ENCODE peak calls at places on chromosomes 4 and X, in seven cellular contexts. One of them, this sample, is unnamed.

GRCh38 chr4:162804323-162804924 is 362.3 kb downstream of the NAF1 start:
- DNase-seq in mucosa of descending colon: no peak
- DNase-seq in nephron progenitor cell: no peak
- DNase-seq in cardiac fibroblast: peak
- DNase-seq in stomach: no peak
- DNase-seq in IMR-90: no peak
- DNase-seq in left ventricle myocardium inferior: no peak
- DNase-seq in this sample: no peak

GRCh38 chrX:129040124-129040523 is 483.2 kb downstream of the SMARCA1 start:
- DNase-seq in mucosa of descending colon: no peak
- DNase-seq in nephron progenitor cell: no peak
- DNase-seq in cardiac fibroblast: no peak
- DNase-seq in stomach: no peak
- DNase-seq in IMR-90: no peak
- DNase-seq in left ventricle myocardium inferior: no peak
- DNase-seq in this sample: no peak

GRCh38 chr4:33883111-33883510 is 2361.2 kb downstream of the ARAP2 start:
- DNase-seq in mucosa of descending colon: no peak
- DNase-seq in nephron progenitor cell: no peak
- DNase-seq in cardiac fibroblast: peak
- DNase-seq in stomach: no peak
- DNase-seq in IMR-90: no peak
- DNase-seq in left ventricle myocardium inferior: no peak
- DNase-seq in this sample: no peak

GRCh38 chrX:42846741-42847140 is 68.8 kb upstream of the PPP1R2C start:
- DNase-seq in mucosa of descending colon: no peak
- DNase-seq in nephron progenitor cell: no peak
- DNase-seq in cardiac fibroblast: no peak
- DNase-seq in stomach: no peak
- DNase-seq in IMR-90: no peak
- DNase-seq in left ventricle myocardium inferior: no peak
- DNase-seq in this sample: no peak

GRCh38 chrX:150525061-150525919 is 43.1 kb upstream of the MTM1 start:
- DNase-seq in mucosa of descending colon: no peak
- DNase-seq in nephron progenitor cell: no peak
- DNase-seq in cardiac fibroblast: no peak
- DNase-seq in stomach: peak
- DNase-seq in IMR-90: no peak
- DNase-seq in left ventricle myocardium inferior: peak
- DNase-seq in this sample: no peak

GRCh38 chrX:129717902-129718301 is 20.9 kb upstream of the XPNPEP2 start:
- DNase-seq in mucosa of descending colon: no peak
- DNase-seq in nephron progenitor cell: no peak
- DNase-seq in cardiac fibroblast: peak
- DNase-seq in stomach: no peak
- DNase-seq in IMR-90: peak
- DNase-seq in left ventricle myocardium inferior: no peak
- DNase-seq in this sample: no peak

GRCh38 chrX:41720125-41720780 is 3.7 kb upstream of the GPR82 start:
- DNase-seq in mucosa of descending colon: peak
- DNase-seq in nephron progenitor cell: no peak
- DNase-seq in cardiac fibroblast: peak
- DNase-seq in stomach: peak
- DNase-seq in IMR-90: peak
- DNase-seq in left ventricle myocardium inferior: no peak
- DNase-seq in this sample: no peak

GRCh38 chr4:151801547-151802516 is 41.0 kb upstream of the GATB start:
- DNase-seq in mucosa of descending colon: peak
- DNase-seq in nephron progenitor cell: peak
- DNase-seq in cardiac fibroblast: peak
- DNase-seq in stomach: peak
- DNase-seq in IMR-90: peak
- DNase-seq in left ventricle myocardium inferior: no peak
- DNase-seq in this sample: peak

GRCh38 chr4:158906073-158906472 is 137.2 kb downstream of the FNIP2 start:
- DNase-seq in mucosa of descending colon: no peak
- DNase-seq in nephron progenitor cell: no peak
- DNase-seq in cardiac fibroblast: no peak
- DNase-seq in stomach: no peak
- DNase-seq in IMR-90: no peak
- DNase-seq in left ventricle myocardium inferior: no peak
- DNase-seq in this sample: no peak

GRCh38 chrX:103343105-103343504 is 13.1 kb downstream of the TCEAL7 start:
- DNase-seq in mucosa of descending colon: no peak
- DNase-seq in nephron progenitor cell: peak
- DNase-seq in cardiac fibroblast: peak
- DNase-seq in stomach: peak
- DNase-seq in IMR-90: peak
- DNase-seq in left ventricle myocardium inferior: peak
- DNase-seq in this sample: no peak

GRCh38 chrX:10549280-10549679 is 71.1 kb downstream of the MID1 start:
- DNase-seq in mucosa of descending colon: no peak
- DNase-seq in nephron progenitor cell: no peak
- DNase-seq in cardiac fibroblast: peak
- DNase-seq in stomach: no peak
- DNase-seq in IMR-90: no peak
- DNase-seq in left ventricle myocardium inferior: no peak
- DNase-seq in this sample: no peak

GRCh38 chr4:72568959-72569718 is at the start of gene ADAMTS3:
- DNase-seq in mucosa of descending colon: peak
- DNase-seq in nephron progenitor cell: peak
- DNase-seq in cardiac fibroblast: peak
- DNase-seq in stomach: peak
- DNase-seq in IMR-90: peak
- DNase-seq in left ventricle myocardium inferior: peak
- DNase-seq in this sample: peak

GRCh38 chr4:4379540-4380087 is 7.3 kb upstream of the NSG1 start:
- DNase-seq in mucosa of descending colon: no peak
- DNase-seq in nephron progenitor cell: no peak
- DNase-seq in cardiac fibroblast: no peak
- DNase-seq in stomach: no peak
- DNase-seq in IMR-90: no peak
- DNase-seq in left ventricle myocardium inferior: no peak
- DNase-seq in this sample: no peak

GRCh38 chr4:11446156-11446811 is 17.6 kb upstream of the HS3ST1 start:
- DNase-seq in mucosa of descending colon: no peak
- DNase-seq in nephron progenitor cell: no peak
- DNase-seq in cardiac fibroblast: peak
- DNase-seq in stomach: no peak
- DNase-seq in IMR-90: peak
- DNase-seq in left ventricle myocardium inferior: no peak
- DNase-seq in this sample: no peak

GRCh38 chr4:148749403-148749802 is 307.2 kb upstream of the NR3C2 start:
- DNase-seq in mucosa of descending colon: no peak
- DNase-seq in nephron progenitor cell: no peak
- DNase-seq in cardiac fibroblast: peak
- DNase-seq in stomach: no peak
- DNase-seq in IMR-90: no peak
- DNase-seq in left ventricle myocardium inferior: no peak
- DNase-seq in this sample: no peak

GRCh38 chr4:175435437-175435836 is 376.6 kb downstream of the GPM6A start:
- DNase-seq in mucosa of descending colon: no peak
- DNase-seq in nephron progenitor cell: no peak
- DNase-seq in cardiac fibroblast: no peak
- DNase-seq in stomach: no peak
- DNase-seq in IMR-90: peak
- DNase-seq in left ventricle myocardium inferior: no peak
- DNase-seq in this sample: no peak

GRCh38 chrX:38896724-38897298 is 95.6 kb downstream of the MID1IP1 start:
- DNase-seq in mucosa of descending colon: no peak
- DNase-seq in nephron progenitor cell: no peak
- DNase-seq in cardiac fibroblast: no peak
- DNase-seq in stomach: no peak
- DNase-seq in IMR-90: no peak
- DNase-seq in left ventricle myocardium inferior: no peak
- DNase-seq in this sample: no peak

GRCh38 chr4:4791299-4791798 is 68.1 kb upstream of the MSX1 start:
- DNase-seq in mucosa of descending colon: no peak
- DNase-seq in nephron progenitor cell: no peak
- DNase-seq in cardiac fibroblast: no peak
- DNase-seq in stomach: no peak
- DNase-seq in IMR-90: peak
- DNase-seq in left ventricle myocardium inferior: no peak
- DNase-seq in this sample: no peak

GRCh38 chr4:88630756-88631155 is 38.5 kb downstream of the HERC3 start:
- DNase-seq in mucosa of descending colon: no peak
- DNase-seq in nephron progenitor cell: no peak
- DNase-seq in cardiac fibroblast: peak
- DNase-seq in stomach: no peak
- DNase-seq in IMR-90: peak
- DNase-seq in left ventricle myocardium inferior: no peak
- DNase-seq in this sample: no peak

GRCh38 chrX:97743014-97743413 is 859.3 kb downstream of the RPA4 start:
- DNase-seq in mucosa of descending colon: no peak
- DNase-seq in nephron progenitor cell: peak
- DNase-seq in cardiac fibroblast: peak
- DNase-seq in stomach: no peak
- DNase-seq in IMR-90: no peak
- DNase-seq in left ventricle myocardium inferior: no peak
- DNase-seq in this sample: no peak

GRCh38 chr4:123419885-123420743 is 23.5 kb downstream of the SPRY1 start:
- DNase-seq in mucosa of descending colon: no peak
- DNase-seq in nephron progenitor cell: no peak
- DNase-seq in cardiac fibroblast: no peak
- DNase-seq in stomach: no peak
- DNase-seq in IMR-90: no peak
- DNase-seq in left ventricle myocardium inferior: no peak
- DNase-seq in this sample: no peak

GRCh38 chr4:44256414-44256813 is 192.2 kb downstream of the KCTD8 start:
- DNase-seq in mucosa of descending colon: no peak
- DNase-seq in nephron progenitor cell: no peak
- DNase-seq in cardiac fibroblast: peak
- DNase-seq in stomach: no peak
- DNase-seq in IMR-90: no peak
- DNase-seq in left ventricle myocardium inferior: no peak
- DNase-seq in this sample: no peak
- TF ChIP-seq CTCF in mucosa of descending colon: no peak
- TF ChIP-seq CTCF in nephron progenitor cell: no peak
- TF ChIP-seq CTCF in cardiac fibroblast: no peak
- TF ChIP-seq CTCF in stomach: no peak
- TF ChIP-seq CTCF in IMR-90: no peak
- TF ChIP-seq CTCF in left ventricle myocardium inferior: no peak
- TF ChIP-seq CTCF in this sample: no peak

DNA sequence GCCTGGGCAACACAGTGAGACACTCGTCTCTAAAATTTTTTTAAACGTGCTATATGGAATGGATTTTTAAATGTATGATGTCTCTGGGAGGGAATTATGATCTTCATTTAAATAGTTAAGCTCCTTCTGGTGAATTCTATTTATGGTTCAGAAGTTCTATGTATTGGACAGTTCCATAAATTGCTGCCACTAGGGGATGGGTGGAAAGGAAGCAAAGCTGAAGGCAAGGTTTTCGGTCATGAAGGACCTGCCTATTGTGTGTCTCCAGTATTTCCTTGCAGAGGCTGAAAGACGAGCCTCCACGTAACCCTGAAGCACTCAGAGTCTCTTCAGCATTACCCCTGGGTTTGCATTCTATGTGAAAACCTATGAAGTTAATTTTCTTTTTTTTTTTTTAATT is 451.5 kb upstream of the FAT1 start:
- DNase-seq in mucosa of descending colon: no peak
- DNase-seq in nephron progenitor cell: no peak
- DNase-seq in cardiac fibroblast: no peak
- DNase-seq in stomach: no peak
- DNase-seq in IMR-90: peak
- DNase-seq in left ventricle myocardium inferior: no peak
- DNase-seq in this sample: no peak
- TF ChIP-seq CTCF in mucosa of descending colon: no peak
- TF ChIP-seq CTCF in nephron progenitor cell: no peak
- TF ChIP-seq CTCF in cardiac fibroblast: peak
- TF ChIP-seq CTCF in stomach: no peak
- TF ChIP-seq CTCF in IMR-90: peak
- TF ChIP-seq CTCF in left ventricle myocardium inferior: no peak
- TF ChIP-seq CTCF in this sample: peak

DNA sequence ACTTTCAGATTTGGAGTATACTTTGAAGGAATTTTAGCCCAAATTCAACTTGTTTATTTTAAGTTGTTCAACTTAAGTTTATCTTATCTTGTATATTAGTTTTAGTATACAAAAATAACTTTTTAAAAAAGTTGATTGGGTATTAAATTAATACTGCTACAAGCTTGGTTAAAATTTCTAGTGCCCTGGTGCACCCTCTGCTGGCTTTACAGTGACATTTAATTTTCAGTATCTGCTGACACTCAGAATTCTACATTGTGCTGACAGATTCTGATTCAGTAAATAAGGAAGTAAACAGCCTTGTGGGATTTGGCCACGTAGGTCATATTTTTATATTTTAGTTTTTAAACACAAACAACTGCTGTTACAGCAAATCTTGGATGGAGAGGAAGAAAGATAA is 2.9 kb downstream of the EDA start:
- DNase-seq in mucosa of descending colon: no peak
- DNase-seq in nephron progenitor cell: peak
- DNase-seq in cardiac fibroblast: peak
- DNase-seq in stomach: no peak
- DNase-seq in IMR-90: peak
- DNase-seq in left ventricle myocardium inferior: no peak
- DNase-seq in this sample: no peak
- TF ChIP-seq CTCF in mucosa of descending colon: no peak
- TF ChIP-seq CTCF in nephron progenitor cell: peak
- TF ChIP-seq CTCF in cardiac fibroblast: no peak
- TF ChIP-seq CTCF in stomach: no peak
- TF ChIP-seq CTCF in IMR-90: peak
- TF ChIP-seq CTCF in left ventricle myocardium inferior: peak
- TF ChIP-seq CTCF in this sample: peak

GRCh38 chr4:56641494-56642051 is 39.5 kb downstream of the HOPX start:
- DNase-seq in mucosa of descending colon: no peak
- DNase-seq in nephron progenitor cell: no peak
- DNase-seq in cardiac fibroblast: peak
- DNase-seq in stomach: no peak
- DNase-seq in IMR-90: peak
- DNase-seq in left ventricle myocardium inferior: no peak
- DNase-seq in this sample: no peak

GRCh38 chr4:56637791-56638190 is 43.3 kb downstream of the HOPX start:
- DNase-seq in mucosa of descending colon: no peak
- DNase-seq in nephron progenitor cell: no peak
- DNase-seq in cardiac fibroblast: no peak
- DNase-seq in stomach: peak
- DNase-seq in IMR-90: no peak
- DNase-seq in left ventricle myocardium inferior: no peak
- DNase-seq in this sample: no peak

GRCh38 chr4:56640907-56641493 is 40.1 kb downstream of the HOPX start:
- DNase-seq in mucosa of descending colon: no peak
- DNase-seq in nephron progenitor cell: no peak
- DNase-seq in cardiac fibroblast: no peak
- DNase-seq in stomach: no peak
- DNase-seq in IMR-90: no peak
- DNase-seq in left ventricle myocardium inferior: no peak
- DNase-seq in this sample: no peak

GRCh38 chr4:56633486-56633885 is 47.6 kb downstream of the HOPX start:
- DNase-seq in mucosa of descending colon: no peak
- DNase-seq in nephron progenitor cell: no peak
- DNase-seq in cardiac fibroblast: no peak
- DNase-seq in stomach: no peak
- DNase-seq in IMR-90: no peak
- DNase-seq in left ventricle myocardium inferior: no peak
- DNase-seq in this sample: no peak

DNA sequence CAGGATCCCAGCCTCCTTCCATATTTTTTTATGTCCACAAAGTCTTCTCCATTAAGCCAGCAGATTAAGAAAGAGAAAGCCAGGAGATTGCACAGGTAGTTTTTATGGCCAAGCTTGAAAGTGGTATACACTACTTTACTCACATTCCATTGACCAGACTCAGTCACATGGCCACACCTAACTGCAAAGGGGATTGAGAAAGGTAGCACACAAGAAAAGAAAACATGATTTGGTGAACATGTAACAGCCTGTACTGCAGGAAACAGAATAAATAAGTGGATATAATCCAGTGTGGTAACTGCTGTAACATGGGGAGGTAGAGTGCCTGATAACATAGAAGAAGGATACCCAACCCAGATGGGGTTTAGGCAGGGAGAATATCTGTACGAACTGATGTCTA is 43.9 kb downstream of the HOPX start:
- DNase-seq in mucosa of descending colon: no peak
- DNase-seq in nephron progenitor cell: no peak
- DNase-seq in cardiac fibroblast: no peak
- DNase-seq in stomach: no peak
- DNase-seq in IMR-90: no peak
- DNase-seq in left ventricle myocardium inferior: no peak
- DNase-seq in this sample: no peak
- TF ChIP-seq CTCF in mucosa of descending colon: no peak
- TF ChIP-seq CTCF in nephron progenitor cell: no peak
- TF ChIP-seq CTCF in cardiac fibroblast: no peak
- TF ChIP-seq CTCF in stomach: no peak
- TF ChIP-seq CTCF in IMR-90: no peak
- TF ChIP-seq CTCF in left ventricle myocardium inferior: no peak
- TF ChIP-seq CTCF in this sample: no peak

This sample was measured in neural crest cell.